ENCODE peak calls at places on chromosomes 12 and 14, in six cellular contexts. M is esophagus squamous epithelium; Q is breast epithelium; L is transverse colon; A is neural progenitor cell; O is naive thymus-derived CD4-positive, alpha-beta T cell. H is an unnamed sample. For H3K4me1, H3K36me3 and H3K9me3, the result is how much of the 10 kb centered on the place peaks cover.

GRCh38 chr14:67725171-67725570 is 23.5 kb downstream of the RDH12 start:
- DNase-seq in M (no peak), A (no peak), L (no peak), O (no peak), Q (no peak), H (no peak)

GRCh38 chr14:65833256-65833880 is 420.8 kb downstream of the FUT8 start:
- DNase-seq in A (peak), L (no peak), M (no peak), O (no peak), Q (no peak), H (no peak)

GRCh38 chr14:31835049-31835448 is 242.1 kb upstream of the ARHGAP5 start:
- DNase-seq in O (no peak), L (no peak), M (no peak), A (no peak), Q (no peak), H (no peak)

GRCh38 chr12:16258963-16259362 is 18.5 kb downstream of the SLC15A5 start:
- DNase-seq in A (no peak), M (no peak), O (no peak), L (no peak), Q (no peak), H (no peak)

GRCh38 chr14:102996941-102997340 is 60.4 kb downstream of the CDC42BPB start:
- DNase-seq in M (no peak), O (no peak), Q (no peak), L (no peak), A (no peak), H (no peak)

GRCh38 chr12:16884819-16885218 is 278.9 kb upstream of the LMO3 start:
- DNase-seq in Q (no peak), O (no peak), M (no peak), A (no peak), L (no peak), H (no peak)

GRCh38 chr12:123983822-123984485 is 10.9 kb downstream of the ZNF664 start:
- DNase-seq in L (peak), A (peak), M (no peak), O (peak), Q (no peak), H (peak)

GRCh38 chr12:92261692-92262091 is 116.0 kb upstream of the BTG1 start:
- DNase-seq in M (no peak), A (no peak), L (no peak), O (no peak), Q (no peak), H (no peak)

GRCh38 chr12:112824166-112824565 is 32.6 kb downstream of the RPH3A start:
- DNase-seq in Q (no peak), M (no peak), O (no peak), L (no peak), A (no peak), H (no peak)

GRCh38 chr12:87368259-87368658 is 660.9 kb downstream of the C12orf50 start:
- DNase-seq in Q (no peak), L (no peak), A (no peak), O (no peak), M (no peak), H (no peak)

GRCh38 chr12:80441921-80442320 is 2.1 kb upstream of the PTPRQ start:
- DNase-seq in Q (no peak), L (no peak), A (no peak), M (no peak), O (no peak), H (no peak)
- H3K4me1 ChIP-seq in Q (under half), L (under half), A (under half), M (under half), O (under half), H (under half)

GRCh38 chr12:64742371-64742770 is 16.8 kb downstream of the GNS start:
- DNase-seq in L (no peak), Q (no peak), A (no peak), M (no peak), O (no peak), H (no peak)

GRCh38 chr12:64737539-64737938 is 21.7 kb downstream of the GNS start:
- DNase-seq in Q (no peak), O (no peak), L (no peak), M (no peak), A (no peak), H (no peak)

GRCh38 chr12:64735447-64735846 is 23.8 kb downstream of the GNS start:
- DNase-seq in O (no peak), M (no peak), A (no peak), Q (no peak), L (no peak), H (no peak)

GRCh38 chr12:64736771-64737170 is 22.4 kb downstream of the GNS start:
- DNase-seq in O (no peak), M (no peak), A (no peak), Q (no peak), L (no peak), H (no peak)

GRCh38 chr12:64739778-64740177 is 19.4 kb downstream of the GNS start:
- DNase-seq in A (no peak), L (no peak), M (no peak), O (no peak), Q (no peak), H (no peak)
- H3K36me3 ChIP-seq in A (under half), L (under half), M (half or more), O (half or more), Q (under half), H (under half)

DNA sequence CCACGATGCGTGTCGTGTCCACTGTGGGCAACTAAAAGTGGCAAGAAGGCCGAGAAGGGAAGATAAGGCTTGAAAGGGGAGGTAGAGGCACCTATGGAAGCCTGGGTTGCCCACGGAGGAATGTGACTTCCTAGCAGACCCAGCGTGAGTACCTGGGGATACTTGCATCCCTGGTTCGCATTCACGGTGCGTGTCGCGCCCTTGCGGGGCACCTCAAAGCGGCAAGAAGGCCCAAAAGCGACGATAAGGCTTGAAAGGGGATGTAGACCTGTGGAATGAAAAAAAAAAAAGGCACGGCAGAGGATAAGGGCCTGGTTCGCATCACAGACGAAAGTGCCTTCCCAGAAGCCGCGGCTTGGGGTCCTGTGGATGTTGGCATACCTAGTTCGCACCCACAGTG is 282.9 kb downstream of the ALG10 start:
- DNase-seq in Q (no peak), L (no peak), M (no peak), A (no peak), O (no peak), H (no peak)
- H3K9me3 ChIP-seq in Q (half or more), L (under half), M (half or more), A (under half), O (half or more), H (under half)

GRCh38 chr12:108633534-108634224 is at the start of gene SELPLG:
- DNase-seq in L (peak), O (peak), M (peak), Q (peak), A (no peak), H (no peak)
- H3K4me1 ChIP-seq in L (half or more), O (half or more), M (half or more), Q (under half), A (under half), H (under half)

H was measured in prostate gland.